ENCODE peak calls at places on chromosomes 2 and 18, in five cellular contexts. Y is stimulated activated CD4-positive, alpha-beta T cell treated with anti-CD3 and anti-CD28 coated beads, TNF-alpha, amount 100 ng/mL, for 4 hours; D is EL; F is T-helper 2 cell; H is EH. Z is an unnamed sample.

GRCh38 chr18:37235583-37235982 is 330.0 kb downstream of the CELF4 start:
- DNase-seq in Y (no peak), D (no peak), F (no peak), H (no peak), Z (no peak)

GRCh38 chr18:72674710-72675109 is 130.6 kb upstream of the CBLN2 start:
- DNase-seq in Y (no peak), D (no peak), F (no peak), H (no peak), Z (peak; percentile 0)

GRCh38 chr18:75538727-75539126 is 111.2 kb upstream of the SMIM21 start:
- DNase-seq in Y (no peak), D (peak; percentile 26), F (no peak), H (peak; percentile 81), Z (peak; percentile 89)

GRCh38 chr2:215812966-215813365 is 200.4 kb downstream of the MREG start:
- DNase-seq in Y (no peak), D (peak; percentile 44), F (no peak), H (peak; percentile 71), Z (peak; percentile 71)

GRCh38 chr18:37429768-37430167 is 135.8 kb downstream of the CELF4 start:
- DNase-seq in Y (no peak), D (no peak), F (no peak), H (no peak), Z (no peak)

GRCh38 chr2:73214120-73215035 is at the start of gene SMYD5:
- DNase-seq in Y (peak; percentile 89), D (peak; percentile 82), F (peak; percentile 84), H (peak; percentile 83), Z (peak; percentile 81)

GRCh38 chr2:43609304-43609883 is 13.6 kb upstream of the THADA start:
- DNase-seq in Y (no peak), D (peak; percentile 59), F (peak; percentile 14), H (peak; percentile 61), Z (peak; percentile 63)

GRCh38 chr2:28613616-28614501 is 118.0 kb downstream of the PLB1 start:
- DNase-seq in Y (no peak), D (peak; percentile 41), F (no peak), H (no peak), Z (peak; percentile 59)

GRCh38 chr2:18834341-18834740 is 245.0 kb upstream of the NT5C1B start:
- DNase-seq in Y (no peak), D (peak; percentile 79), F (no peak), H (peak; percentile 72), Z (peak; percentile 98)

GRCh38 chr2:18645315-18645714 is 55.9 kb upstream of the NT5C1B start:
- DNase-seq in Y (no peak), D (peak; percentile 25), F (no peak), H (peak; percentile 33), Z (peak; percentile 30)

GRCh38 chr18:9133225-9133624 is 3.4 kb upstream of the ANKRD12 start:
- DNase-seq in Y (no peak), D (no peak), F (no peak), H (no peak), Z (no peak)

GRCh38 chr2:242027676-242028450 is 158.3 kb downstream of the RTP5 start:
- DNase-seq in Y (no peak), D (no peak), F (no peak), H (no peak), Z (no peak)

GRCh38 chr2:174353004-174353403 is 18.2 kb downstream of the SP9 start:
- DNase-seq in Y (no peak), D (no peak), F (no peak), H (no peak), Z (no peak)

GRCh38 chr2:46315103-46315890 is 18.1 kb downstream of the EPAS1 start:
- DNase-seq in Y (no peak), D (peak; percentile 96), F (no peak), H (peak; percentile 97), Z (peak; percentile 98)

GRCh38 chr18:14285053-14285452 is 152.8 kb upstream of the ZNF519 start:
- DNase-seq in Y (no peak), D (no peak), F (no peak), H (no peak), Z (no peak)

GRCh38 chr2:226832076-226832475 is 3.8 kb upstream of the RHBDD1 start:
- DNase-seq in Y (no peak), D (no peak), F (no peak), H (no peak), Z (peak; percentile 50)

GRCh38 chr2:18749912-18750526 is 160.7 kb upstream of the NT5C1B start:
- DNase-seq in Y (no peak), D (peak; percentile 59), F (no peak), H (peak; percentile 68), Z (peak; percentile 70)

GRCh38 chr2:169285528-169285927 is 76.8 kb downstream of the LRP2 start:
- DNase-seq in Y (no peak), D (no peak), F (no peak), H (no peak), Z (no peak)